ENCODE peak calls at places on chromosomes 5 and 9, in eight cellular contexts. N is activated CD8-positive, alpha-beta T cell treated with anti-CD3 and anti-CD28 coated beads for 36 hours; O is left ventricle myocardium inferior; R is renal cortical epithelial cell; K is endothelial cell; Q is activated CD4-positive, alpha-beta T cell treated with anti-CD3 and anti-CD28 coated beads, Interleukin-2, amount 50 U/mL, for 4 hours; T is KG1; X is astrocyte of the spinal cord. J is an unnamed sample.

GRCh38 chr9:98011122-98011521 is 28.0 kb downstream of the ANP32B start:
- DNase-seq in N (no peak), K (no peak), X (no peak), O (no peak), Q (no peak), R (no peak), T (no peak), J (no peak)

GRCh38 chr5:78984611-78985406 is at the start of gene ARSB:
- DNase-seq in O (peak), Q (peak), T (peak), R (peak), K (peak), N (peak), X (peak), J (peak)

GRCh38 chr5:8363133-8363532 is 494.2 kb downstream of the MTRR start:
- DNase-seq in Q (no peak), X (no peak), T (no peak), K (no peak), O (no peak), N (no peak), R (peak), J (peak)

GRCh38 chr9:129270903-129271431 is 92.9 kb upstream of the IER5L start:
- DNase-seq in R (peak), O (peak), T (no peak), Q (no peak), N (peak), X (peak), K (no peak), J (no peak)

GRCh38 chr9:128390813-128391711 is 19.9 kb downstream of the URM1 start:
- DNase-seq in T (no peak), O (no peak), Q (no peak), N (no peak), K (no peak), R (no peak), X (no peak), J (no peak)

GRCh38 chr5:15794117-15794985 is 294.4 kb downstream of the FBXL7 start:
- DNase-seq in T (no peak), K (no peak), N (no peak), X (no peak), O (no peak), Q (no peak), R (no peak), J (peak)

GRCh38 chr5:128695791-128696520 is 157.9 kb upstream of the FBN2 start:
- DNase-seq in X (no peak), K (peak), R (no peak), Q (no peak), O (no peak), N (no peak), T (no peak), J (no peak)

GRCh38 chr5:82719368-82719767 is 357.8 kb downstream of the TMEM167A start:
- DNase-seq in K (peak), X (no peak), T (no peak), O (no peak), R (peak), Q (no peak), N (peak), J (peak)

GRCh38 chr5:30765227-30765626 is 428.3 kb upstream of the CDH6 start:
- DNase-seq in K (no peak), Q (no peak), O (no peak), N (no peak), R (peak), X (peak), T (no peak), J (peak)

GRCh38 chr5:126633552-126633951 is 32.8 kb downstream of the PHAX start:
- DNase-seq in X (no peak), R (no peak), T (no peak), N (no peak), K (no peak), O (no peak), Q (no peak), J (no peak)

GRCh38 chr5:673837-674629 is 19.1 kb downstream of the TPPP start:
- DNase-seq in N (no peak), K (no peak), T (no peak), X (no peak), Q (no peak), R (no peak), O (peak), J (no peak)

GRCh38 chr9:21830589-21830988 is 28.2 kb downstream of the MTAP start:
- DNase-seq in K (no peak), R (peak), O (no peak), N (no peak), X (peak), T (no peak), Q (no peak), J (peak)

GRCh38 chr5:126433708-126434107 is 10.5 kb downstream of the GRAMD2B start:
- DNase-seq in N (no peak), T (no peak), Q (no peak), R (no peak), O (no peak), K (no peak), X (peak), J (no peak)

GRCh38 chr5:125274938-125275759 is 528.7 kb upstream of the ZNF608 start:
- DNase-seq in X (peak), N (no peak), O (no peak), R (peak), T (no peak), K (no peak), Q (no peak), J (peak)

GRCh38 chr9:133385452-133385851 is 9.3 kb downstream of the STKLD1 start:
- DNase-seq in R (no peak), K (no peak), O (no peak), X (no peak), T (no peak), Q (no peak), N (no peak), J (no peak)

GRCh38 chr5:159262472-159262858 is 625 bp upstream of the UBLCP1 start:
- DNase-seq in K (peak), O (no peak), Q (no peak), R (no peak), X (no peak), T (no peak), N (no peak), J (peak)

GRCh38 chr9:2072752-2073405 is 57.7 kb downstream of the SMARCA2 start:
- DNase-seq in X (no peak), Q (no peak), K (no peak), T (no peak), R (no peak), O (no peak), N (no peak), J (peak)

GRCh38 chr5:178098685-178099084 is 14.6 kb upstream of the N4BP3 start:
- DNase-seq in O (no peak), R (no peak), X (no peak), N (no peak), Q (no peak), T (no peak), K (no peak), J (no peak)

GRCh38 chr5:113253037-113253436 is 181.8 kb downstream of the TSSK1B start:
- DNase-seq in R (no peak), O (no peak), Q (no peak), K (no peak), X (no peak), N (no peak), T (no peak), J (no peak)

GRCh38 chr9:19465571-19466267 is 56.9 kb downstream of the ACER2 start:
- DNase-seq in R (peak), T (no peak), X (no peak), K (no peak), Q (no peak), O (no peak), N (no peak), J (no peak)

GRCh38 chr9:106035810-106036209 is 341.5 kb downstream of the TMEM38B start:
- DNase-seq in Q (no peak), N (no peak), O (no peak), R (no peak), T (no peak), X (no peak), K (no peak), J (no peak)

GRCh38 chr5:17221843-17222614 is 4.6 kb downstream of the BASP1 start:
- DNase-seq in T (no peak), Q (no peak), X (peak), R (peak), K (no peak), O (no peak), N (no peak), J (peak)

GRCh38 chr5:78720234-78720985 is 71.8 kb upstream of the LHFPL2 start:
- DNase-seq in O (no peak), X (no peak), Q (no peak), R (no peak), K (no peak), N (no peak), T (no peak), J (no peak)

GRCh38 chr5:150672237-150672883 is 11.3 kb downstream of the MYOZ3 start:
- DNase-seq in K (peak), O (peak), X (peak), R (no peak), T (peak), N (peak), Q (no peak), J (peak)

GRCh38 chr5:59007460-59008063 is 424.7 kb downstream of the RAB3C start:
- DNase-seq in T (no peak), Q (no peak), N (no peak), K (no peak), R (peak), O (no peak), X (peak), J (peak)

GRCh38 chr9:135299239-135299590 is 180.4 kb upstream of the PPP1R26 start:
- DNase-seq in K (no peak), Q (no peak), N (no peak), R (no peak), T (no peak), X (no peak), O (no peak), J (no peak)

GRCh38 chr9:2066312-2067273 is 51.4 kb downstream of the SMARCA2 start:
- DNase-seq in K (no peak), Q (no peak), O (no peak), R (peak), X (peak), N (no peak), T (no peak), J (peak)

GRCh38 chr5:153551537-153552079 is 61.1 kb downstream of the GRIA1 start:
- DNase-seq in O (no peak), R (peak), Q (no peak), K (no peak), X (peak), T (no peak), N (no peak), J (peak)

GRCh38 chr9:17342696-17343095 is 207.9 kb downstream of the CNTLN start:
- DNase-seq in N (no peak), Q (no peak), X (no peak), O (no peak), R (no peak), K (no peak), T (no peak), J (no peak)

GRCh38 chr9:75111019-75111622 is 22.8 kb downstream of the OSTF1 start:
- DNase-seq in T (no peak), X (no peak), R (peak), Q (no peak), K (no peak), N (no peak), O (no peak), J (peak)

GRCh38 chr5:111927191-111927590 is 170.2 kb upstream of the NREP start:
- DNase-seq in T (no peak), Q (no peak), K (no peak), R (no peak), O (no peak), X (no peak), N (no peak), J (peak)

GRCh38 chr9:80692751-80693150 is 996.6 kb downstream of the TLE1 start:
- DNase-seq in N (no peak), Q (no peak), O (no peak), R (no peak), K (no peak), X (no peak), T (no peak), J (no peak)

GRCh38 chr5:17428176-17428800 is 69.7 kb upstream of the TAF11L2 start:
- DNase-seq in O (no peak), X (no peak), N (no peak), T (no peak), Q (no peak), R (no peak), K (no peak), J (no peak)

GRCh38 chr5:138180183-138180782 is 1.4 kb downstream of the KIF20A start:
- DNase-seq in N (peak), K (peak), R (peak), X (peak), Q (no peak), T (peak), O (no peak), J (peak)

GRCh38 chr9:117547904-117548303 is 133.0 kb upstream of the ASTN2 start:
- DNase-seq in O (no peak), N (no peak), T (no peak), Q (no peak), K (no peak), R (no peak), X (no peak), J (no peak)

GRCh38 chr5:32612134-32612888 is 27.0 kb downstream of the SUB1 start:
- DNase-seq in R (peak), Q (no peak), T (no peak), N (no peak), X (peak), K (no peak), O (no peak), J (peak)

GRCh38 chr5:141494761-141495455 is 6.0 kb downstream of the PCDHGC5 start:
- DNase-seq in T (no peak), X (peak), O (no peak), N (no peak), Q (no peak), K (no peak), R (no peak), J (no peak)

GRCh38 chr9:82161876-82162275 is 173.3 kb downstream of the SPATA31D1 start:
- DNase-seq in Q (no peak), T (no peak), K (no peak), R (peak), X (no peak), N (no peak), O (no peak), J (no peak)